ENCODE peak calls at places on chromosomes 2 and 18, in ten cellular contexts. J, O, T, F, Z, D, C, X, B and R are unnamed samples.

GRCh38 chr2:233023007-233023760 is 9.3 kb upstream of the NEU2 start:
- DNase-seq in J (no peak), O (no peak), T (no peak), F (no peak), Z (no peak), D (no peak), C (no peak), X (no peak), B (no peak), R (no peak)

GRCh38 chr2:153059338-153060052 is 341.1 kb downstream of the ARL6IP6 start:
- DNase-seq in J (no peak), O (no peak), T (no peak), F (no peak), Z (no peak), D (no peak), C (no peak), X (no peak), B (peak), R (no peak)

GRCh38 chr2:27323592-27324285 is 842 bp upstream of the MPV17 start:
- DNase-seq in J (no peak), O (no peak), T (peak), F (no peak), Z (no peak), D (no peak), C (no peak), X (no peak), B (peak), R (no peak)

GRCh38 chr2:218671077-218671653 is 637 bp downstream of the RNF25 start:
- DNase-seq in J (no peak), O (no peak), T (peak), F (no peak), Z (no peak), D (no peak), C (no peak), X (peak), B (peak), R (no peak)

GRCh38 chr2:200730960-200731359 is 80.8 kb upstream of the BZW1 start:
- DNase-seq in J (no peak), O (no peak), T (no peak), F (no peak), Z (no peak), D (no peak), C (no peak), X (no peak), B (no peak), R (no peak)

GRCh38 chr18:36633961-36634412 is 194.8 kb downstream of the TPGS2 start:
- DNase-seq in J (no peak), O (no peak), T (no peak), F (no peak), Z (no peak), D (no peak), C (no peak), X (no peak), B (no peak), R (no peak)

GRCh38 chr2:88729061-88729745 is 37.7 kb downstream of the RPIA start:
- DNase-seq in J (no peak), O (no peak), T (peak), F (no peak), Z (no peak), D (no peak), C (no peak), X (no peak), B (peak), R (no peak)

GRCh38 chr2:147790580-147790979 is 54.2 kb upstream of the ACVR2A start:
- DNase-seq in J (no peak), O (no peak), T (no peak), F (no peak), Z (no peak), D (no peak), C (no peak), X (no peak), B (no peak), R (no peak)

GRCh38 chr18:75783816-75784215 is 356.3 kb upstream of the SMIM21 start:
- DNase-seq in J (no peak), O (no peak), T (no peak), F (no peak), Z (no peak), D (no peak), C (no peak), X (no peak), B (no peak), R (no peak)

GRCh38 chr2:74138952-74139323 is 8.8 kb downstream of the BOLA3 start:
- DNase-seq in J (no peak), O (no peak), T (no peak), F (no peak), Z (peak), D (no peak), C (no peak), X (no peak), B (no peak), R (no peak)

GRCh38 chr2:209526541-209526940 is 102.7 kb downstream of the MAP2 start:
- DNase-seq in J (no peak), O (no peak), T (peak), F (no peak), Z (no peak), D (no peak), C (no peak), X (peak), B (peak), R (no peak)

GRCh38 chr2:129253461-129253812 is 726.0 kb upstream of the RAB6C start:
- DNase-seq in J (no peak), O (peak), T (peak), F (no peak), Z (peak), D (peak), C (no peak), X (no peak), B (no peak), R (no peak)

GRCh38 chr2:134217316-134217715 is 36.6 kb upstream of the MGAT5 start:
- DNase-seq in J (no peak), O (no peak), T (no peak), F (no peak), Z (no peak), D (no peak), C (no peak), X (no peak), B (no peak), R (no peak)

GRCh38 chr2:142757111-142757510 is 120.4 kb upstream of the KYNU start:
- DNase-seq in J (no peak), O (no peak), T (no peak), F (no peak), Z (no peak), D (no peak), C (no peak), X (no peak), B (peak), R (no peak)

DNA sequence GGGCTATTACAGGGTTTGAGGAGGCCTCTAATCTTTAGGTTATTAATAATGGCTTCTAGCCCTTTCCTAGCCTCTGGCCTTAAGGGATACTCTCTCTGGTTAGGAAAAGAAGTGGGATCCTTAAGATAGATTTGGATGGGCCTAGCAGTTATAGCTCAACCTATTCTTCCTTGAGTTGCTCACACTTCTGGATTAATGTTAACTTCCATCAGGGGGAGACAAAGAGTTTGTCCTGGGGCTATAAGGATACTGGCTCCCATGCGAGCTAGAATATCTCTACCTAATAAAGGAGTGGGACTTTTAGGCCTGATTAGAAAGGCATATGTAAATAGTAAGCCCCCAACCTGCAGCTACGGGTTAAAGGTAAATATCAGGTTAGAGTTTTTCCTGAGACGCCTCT is 14.3 kb upstream of the PTH2R start:
- DNase-seq in J (no peak), O (no peak), T (no peak), F (no peak), Z (no peak), D (no peak), C (no peak), X (no peak), B (no peak), R (no peak)
- TF ChIP-seq CTCF in J (peak), O (no peak), T (peak), F (no peak), Z (peak), D (no peak), C (no peak), X (peak), B (peak), R (no peak)

GRCh38 chr2:86035883-86036789 is 69.5 kb downstream of the POLR1A start:
- DNase-seq in J (peak), O (peak), T (peak), F (peak), Z (no peak), D (peak), C (peak), X (peak), B (peak), R (no peak)
- TF ChIP-seq CTCF in J (peak), O (no peak), T (peak), F (peak), Z (peak), D (peak), C (peak), X (peak), B (peak), R (peak)

GRCh38 chr2:202278036-202278760 is 12.6 kb downstream of the NOP58 start:
- DNase-seq in J (peak), O (no peak), T (peak), F (no peak), Z (no peak), D (no peak), C (no peak), X (peak), B (peak), R (no peak)
- TF ChIP-seq CTCF in J (no peak), O (no peak), T (no peak), F (no peak), Z (no peak), D (no peak), C (no peak), X (no peak), B (no peak), R (no peak)

GRCh38 chr18:52343138-52343537 is 3.1 kb downstream of the DCC start:
- DNase-seq in J (peak), O (no peak), T (no peak), F (no peak), Z (no peak), D (no peak), C (no peak), X (peak), B (no peak), R (no peak)

GRCh38 chr18:52340466-52341378 is 725 bp downstream of the DCC start:
- DNase-seq in J (peak), O (no peak), T (no peak), F (no peak), Z (no peak), D (no peak), C (no peak), X (no peak), B (no peak), R (no peak)

GRCh38 chr18:52337286-52337685 is 2.7 kb upstream of the DCC start:
- DNase-seq in J (peak), O (no peak), T (no peak), F (no peak), Z (no peak), D (no peak), C (no peak), X (peak), B (peak), R (no peak)

GRCh38 chr18:52341617-52342381 is 1.8 kb downstream of the DCC start:
- DNase-seq in J (peak), O (peak), T (no peak), F (no peak), Z (peak), D (peak), C (no peak), X (no peak), B (no peak), R (no peak)

GRCh38 chr18:52339891-52340371 is at the start of gene DCC:
- DNase-seq in J (peak), O (peak), T (peak), F (no peak), Z (peak), D (peak), C (no peak), X (peak), B (peak), R (peak)
- TF ChIP-seq CTCF in J (no peak), O (peak), T (peak), F (peak), Z (peak), D (peak), C (no peak), X (peak), B (peak), R (peak)